ENCODE peak calls at places on chromosome 20, in six cellular contexts. T, G, S, W, Z and E are unnamed samples.

GRCh38 chr20:8267009-8267408 is 134.9 kb downstream of the PLCB1 start:
- DNase-seq in W (no peak), G (no peak), S (no peak), T (no peak), Z (no peak), E (no peak)

GRCh38 chr20:48818481-48818987 is 9.3 kb downstream of the PREX1 start:
- DNase-seq in Z (no peak), W (no peak), T (no peak), S (no peak), G (no peak), E (no peak)

GRCh38 chr20:49832632-49833327 is 20.2 kb downstream of the SLC9A8 start:
- DNase-seq in S (peak), W (no peak), T (no peak), G (no peak), Z (no peak), E (peak)

GRCh38 chr20:46870041-46870440 is 24.6 kb upstream of the EYA2 start:
- DNase-seq in T (no peak), W (no peak), S (no peak), Z (no peak), G (no peak), E (no peak)

GRCh38 chr20:61436268-61436667 is 184.2 kb downstream of the CDH4 start:
- DNase-seq in T (no peak), Z (no peak), W (no peak), G (no peak), S (no peak), E (no peak)

GRCh38 chr20:63322146-63322922 is 29.3 kb downstream of the COL20A1 start:
- DNase-seq in Z (peak), W (no peak), G (no peak), S (no peak), T (no peak), E (no peak)

GRCh38 chr20:17796096-17796563 is 96.4 kb downstream of the BANF2 start:
- DNase-seq in G (peak), Z (peak), W (no peak), S (peak), T (no peak), E (peak)

GRCh38 chr20:20413801-20414200 is 45.9 kb downstream of the INSM1 start:
- DNase-seq in Z (no peak), G (no peak), W (peak), T (no peak), S (no peak), E (no peak)

GRCh38 chr20:51767867-51768758 is at the start of gene ATP9A:
- DNase-seq in G (no peak), T (no peak), Z (no peak), S (peak), W (peak), E (no peak)

GRCh38 chr20:1127840-1128239 is 9.4 kb downstream of the PSMF1 start:
- DNase-seq in T (no peak), S (no peak), G (no peak), Z (no peak), W (no peak), E (no peak)

GRCh38 chr20:59102722-59103415 is 60.3 kb upstream of the PRELID3B start:
- DNase-seq in S (no peak), G (no peak), T (no peak), W (no peak), Z (no peak), E (no peak)

GRCh38 chr20:3551681-3552434 is 81.0 kb downstream of the ATRN start:
- DNase-seq in G (no peak), W (no peak), S (no peak), T (no peak), Z (no peak), E (no peak)

GRCh38 chr20:57391439-57392129 is 388 bp downstream of the RBM38 start:
- DNase-seq in T (peak), Z (no peak), G (no peak), W (peak), S (peak), E (no peak)

GRCh38 chr20:39253051-39253682 is 291.0 kb downstream of the DHX35 start:
- DNase-seq in T (no peak), S (no peak), W (no peak), G (no peak), Z (no peak), E (no peak)

GRCh38 chr20:32448306-32449056 is 90.3 kb downstream of the ASXL1 start:
- DNase-seq in W (no peak), Z (no peak), T (no peak), S (no peak), G (no peak), E (no peak)